ENCODE peak calls at places on chromosomes 5 and 9, in seven cellular contexts. One of them, this sample, is unnamed.

GRCh38 chr5:112931473-112931872 is 9.4 kb upstream of the REEP5 start:
- DNase-seq in cardiac fibroblast: no peak
- DNase-seq in Caco-2: no peak
- DNase-seq in HuH-7.5: no peak
- DNase-seq in effector CD8-positive, alpha-beta T cell: no peak
- DNase-seq in NCI-H1092 treated with DMSO at 0.1 percent for 48 hours: no peak
- DNase-seq in transverse colon: no peak
- DNase-seq in this sample: peak; percentile 5

GRCh38 chr9:14400658-14400995 is 86.7 kb upstream of the NFIB start:
- DNase-seq in transverse colon: peak; percentile 7
- DNase-seq in Caco-2: peak; percentile 18
- DNase-seq in effector CD8-positive, alpha-beta T cell: no peak
- DNase-seq in NCI-H1092 treated with DMSO at 0.1 percent for 48 hours: peak; percentile 80
- DNase-seq in HuH-7.5: no peak
- DNase-seq in cardiac fibroblast: peak; percentile 98
- DNase-seq in this sample: no peak

GRCh38 chr5:150398432-150399157 is 14.1 kb downstream of the CD74 start:
- DNase-seq in NCI-H1092 treated with DMSO at 0.1 percent for 48 hours: no peak
- DNase-seq in Caco-2: peak; percentile 30
- DNase-seq in effector CD8-positive, alpha-beta T cell: no peak
- DNase-seq in HuH-7.5: no peak
- DNase-seq in cardiac fibroblast: no peak
- DNase-seq in transverse colon: peak; percentile 30
- DNase-seq in this sample: no peak

GRCh38 chr5:164497665-164498064 is 992.2 kb downstream of the MAT2B start:
- DNase-seq in transverse colon: no peak
- DNase-seq in cardiac fibroblast: no peak
- DNase-seq in NCI-H1092 treated with DMSO at 0.1 percent for 48 hours: no peak
- DNase-seq in effector CD8-positive, alpha-beta T cell: no peak
- DNase-seq in HuH-7.5: no peak
- DNase-seq in Caco-2: no peak
- DNase-seq in this sample: no peak

GRCh38 chr5:116739648-116740047 is 165.0 kb upstream of the SEMA6A start:
- DNase-seq in NCI-H1092 treated with DMSO at 0.1 percent for 48 hours: no peak
- DNase-seq in effector CD8-positive, alpha-beta T cell: no peak
- DNase-seq in Caco-2: no peak
- DNase-seq in HuH-7.5: no peak
- DNase-seq in cardiac fibroblast: no peak
- DNase-seq in transverse colon: no peak
- DNase-seq in this sample: peak; percentile 21

GRCh38 chr5:83220331-83220730 is 143.0 kb downstream of the XRCC4 start:
- DNase-seq in cardiac fibroblast: no peak
- DNase-seq in NCI-H1092 treated with DMSO at 0.1 percent for 48 hours: no peak
- DNase-seq in HuH-7.5: no peak
- DNase-seq in transverse colon: no peak
- DNase-seq in Caco-2: no peak
- DNase-seq in effector CD8-positive, alpha-beta T cell: no peak
- DNase-seq in this sample: no peak

GRCh38 chr9:111037744-111038335 is 430 bp downstream of the LPAR1 start:
- DNase-seq in HuH-7.5: peak; percentile 19
- DNase-seq in cardiac fibroblast: peak; percentile 28
- DNase-seq in NCI-H1092 treated with DMSO at 0.1 percent for 48 hours: peak; percentile 24
- DNase-seq in effector CD8-positive, alpha-beta T cell: no peak
- DNase-seq in transverse colon: peak; percentile 42
- DNase-seq in Caco-2: peak; percentile 82
- DNase-seq in this sample: peak; percentile 81

GRCh38 chr5:96064905-96065304 is 103.3 kb upstream of the ELL2 start:
- DNase-seq in transverse colon: no peak
- DNase-seq in cardiac fibroblast: peak; percentile 39
- DNase-seq in effector CD8-positive, alpha-beta T cell: no peak
- DNase-seq in HuH-7.5: no peak
- DNase-seq in NCI-H1092 treated with DMSO at 0.1 percent for 48 hours: no peak
- DNase-seq in Caco-2: no peak
- DNase-seq in this sample: no peak

GRCh38 chr5:127396490-127397155 is 106.0 kb downstream of the MEGF10 start:
- DNase-seq in cardiac fibroblast: no peak
- DNase-seq in transverse colon: no peak
- DNase-seq in Caco-2: no peak
- DNase-seq in HuH-7.5: no peak
- DNase-seq in NCI-H1092 treated with DMSO at 0.1 percent for 48 hours: no peak
- DNase-seq in effector CD8-positive, alpha-beta T cell: no peak
- DNase-seq in this sample: no peak

GRCh38 chr5:6749026-6749716 is 35.9 kb downstream of the TENT4A start:
- DNase-seq in HuH-7.5: no peak
- DNase-seq in NCI-H1092 treated with DMSO at 0.1 percent for 48 hours: no peak
- DNase-seq in effector CD8-positive, alpha-beta T cell: no peak
- DNase-seq in Caco-2: no peak
- DNase-seq in transverse colon: no peak
- DNase-seq in cardiac fibroblast: no peak
- DNase-seq in this sample: no peak

GRCh38 chr5:32828492-32828891 is 117.4 kb downstream of the NPR3 start:
- DNase-seq in HuH-7.5: no peak
- DNase-seq in cardiac fibroblast: peak; percentile 47
- DNase-seq in transverse colon: no peak
- DNase-seq in NCI-H1092 treated with DMSO at 0.1 percent for 48 hours: no peak
- DNase-seq in Caco-2: no peak
- DNase-seq in effector CD8-positive, alpha-beta T cell: no peak
- DNase-seq in this sample: no peak

GRCh38 chr9:89171231-89171630 is 7.4 kb downstream of the SHC3 start:
- DNase-seq in effector CD8-positive, alpha-beta T cell: no peak
- DNase-seq in HuH-7.5: no peak
- DNase-seq in Caco-2: no peak
- DNase-seq in cardiac fibroblast: no peak
- DNase-seq in transverse colon: no peak
- DNase-seq in NCI-H1092 treated with DMSO at 0.1 percent for 48 hours: no peak
- DNase-seq in this sample: peak; percentile 23

GRCh38 chr5:73242741-73243140 is 69.7 kb downstream of the TMEM174 start:
- DNase-seq in Caco-2: no peak
- DNase-seq in cardiac fibroblast: no peak
- DNase-seq in effector CD8-positive, alpha-beta T cell: no peak
- DNase-seq in transverse colon: no peak
- DNase-seq in NCI-H1092 treated with DMSO at 0.1 percent for 48 hours: no peak
- DNase-seq in HuH-7.5: no peak
- DNase-seq in this sample: no peak

GRCh38 chr9:90025816-90026215 is 421.0 kb downstream of the GADD45G start:
- DNase-seq in Caco-2: no peak
- DNase-seq in transverse colon: no peak
- DNase-seq in NCI-H1092 treated with DMSO at 0.1 percent for 48 hours: no peak
- DNase-seq in HuH-7.5: no peak
- DNase-seq in effector CD8-positive, alpha-beta T cell: no peak
- DNase-seq in cardiac fibroblast: no peak
- DNase-seq in this sample: no peak

GRCh38 chr5:181217111-181217804 is 5.8 kb upstream of the TRIM41 start:
- DNase-seq in cardiac fibroblast: peak; percentile 62
- DNase-seq in Caco-2: peak; percentile 73
- DNase-seq in NCI-H1092 treated with DMSO at 0.1 percent for 48 hours: no peak
- DNase-seq in transverse colon: peak; percentile 55
- DNase-seq in HuH-7.5: no peak
- DNase-seq in effector CD8-positive, alpha-beta T cell: no peak
- DNase-seq in this sample: peak; percentile 68

GRCh38 chr9:75001719-75002421 is 26.2 kb downstream of the CARNMT1 start:
- DNase-seq in Caco-2: peak; percentile 36
- DNase-seq in HuH-7.5: peak; percentile 25
- DNase-seq in NCI-H1092 treated with DMSO at 0.1 percent for 48 hours: peak; percentile 71
- DNase-seq in cardiac fibroblast: peak; percentile 95
- DNase-seq in transverse colon: no peak
- DNase-seq in effector CD8-positive, alpha-beta T cell: no peak
- DNase-seq in this sample: peak; percentile 84

GRCh38 chr5:103690676-103691075 is 128.1 kb upstream of the NUDT12 start:
- DNase-seq in Caco-2: no peak
- DNase-seq in cardiac fibroblast: no peak
- DNase-seq in NCI-H1092 treated with DMSO at 0.1 percent for 48 hours: peak; percentile 16
- DNase-seq in transverse colon: no peak
- DNase-seq in effector CD8-positive, alpha-beta T cell: no peak
- DNase-seq in HuH-7.5: no peak
- DNase-seq in this sample: no peak

GRCh38 chr5:1522601-1523479 is 920 bp downstream of the LPCAT1 start:
- DNase-seq in HuH-7.5: peak; percentile 50
- DNase-seq in transverse colon: peak; percentile 7
- DNase-seq in effector CD8-positive, alpha-beta T cell: no peak
- DNase-seq in cardiac fibroblast: peak; percentile 26
- DNase-seq in Caco-2: peak; percentile 33
- DNase-seq in NCI-H1092 treated with DMSO at 0.1 percent for 48 hours: no peak
- DNase-seq in this sample: peak; percentile 42

GRCh38 chr5:107724642-107725041 is 53.9 kb upstream of the EFNA5 start:
- DNase-seq in effector CD8-positive, alpha-beta T cell: no peak
- DNase-seq in Caco-2: no peak
- DNase-seq in NCI-H1092 treated with DMSO at 0.1 percent for 48 hours: no peak
- DNase-seq in HuH-7.5: no peak
- DNase-seq in transverse colon: no peak
- DNase-seq in cardiac fibroblast: no peak
- DNase-seq in this sample: no peak

GRCh38 chr9:79572891-79573696 is 1.3 kb downstream of the TLE4 start:
- DNase-seq in HuH-7.5: peak; percentile 25
- DNase-seq in NCI-H1092 treated with DMSO at 0.1 percent for 48 hours: no peak
- DNase-seq in Caco-2: no peak
- DNase-seq in cardiac fibroblast: no peak
- DNase-seq in effector CD8-positive, alpha-beta T cell: peak; percentile 64
- DNase-seq in transverse colon: peak; percentile 53
- DNase-seq in this sample: peak; percentile 17

GRCh38 chr5:154830596-154830995 is 19.8 kb downstream of the FAXDC2 start:
- DNase-seq in effector CD8-positive, alpha-beta T cell: no peak
- DNase-seq in HuH-7.5: no peak
- DNase-seq in Caco-2: no peak
- DNase-seq in transverse colon: no peak
- DNase-seq in cardiac fibroblast: no peak
- DNase-seq in NCI-H1092 treated with DMSO at 0.1 percent for 48 hours: no peak
- DNase-seq in this sample: no peak

GRCh38 chr5:427415-428087 is 15.4 kb upstream of the EXOC3 start:
- DNase-seq in Caco-2: no peak
- DNase-seq in NCI-H1092 treated with DMSO at 0.1 percent for 48 hours: no peak
- DNase-seq in effector CD8-positive, alpha-beta T cell: no peak
- DNase-seq in HuH-7.5: no peak
- DNase-seq in cardiac fibroblast: no peak
- DNase-seq in transverse colon: no peak
- DNase-seq in this sample: no peak

GRCh38 chr9:124489222-124489621 is 18.0 kb downstream of the NR5A1 start:
- DNase-seq in transverse colon: no peak
- DNase-seq in HuH-7.5: no peak
- DNase-seq in Caco-2: no peak
- DNase-seq in cardiac fibroblast: no peak
- DNase-seq in NCI-H1092 treated with DMSO at 0.1 percent for 48 hours: no peak
- DNase-seq in effector CD8-positive, alpha-beta T cell: no peak
- DNase-seq in this sample: no peak

GRCh38 chr5:158691576-158691975 is 408.1 kb downstream of the EBF1 start:
- DNase-seq in cardiac fibroblast: no peak
- DNase-seq in Caco-2: no peak
- DNase-seq in HuH-7.5: no peak
- DNase-seq in effector CD8-positive, alpha-beta T cell: no peak
- DNase-seq in NCI-H1092 treated with DMSO at 0.1 percent for 48 hours: peak; percentile 59
- DNase-seq in transverse colon: no peak
- DNase-seq in this sample: no peak

GRCh38 chr9:37243588-37244345 is 123.4 kb downstream of the ZCCHC7 start:
- DNase-seq in transverse colon: no peak
- DNase-seq in Caco-2: no peak
- DNase-seq in HuH-7.5: no peak
- DNase-seq in effector CD8-positive, alpha-beta T cell: no peak
- DNase-seq in cardiac fibroblast: no peak
- DNase-seq in NCI-H1092 treated with DMSO at 0.1 percent for 48 hours: no peak
- DNase-seq in this sample: no peak

GRCh38 chr9:20640331-20641187 is 18.3 kb upstream of the MLLT3 start:
- DNase-seq in NCI-H1092 treated with DMSO at 0.1 percent for 48 hours: peak; percentile 38
- DNase-seq in Caco-2: no peak
- DNase-seq in HuH-7.5: no peak
- DNase-seq in cardiac fibroblast: peak; percentile 47
- DNase-seq in effector CD8-positive, alpha-beta T cell: peak; percentile 67
- DNase-seq in transverse colon: peak; percentile 80
- DNase-seq in this sample: peak; percentile 39

GRCh38 chr9:70389642-70390266 is 24.7 kb downstream of the KLF9 start:
- DNase-seq in transverse colon: no peak
- DNase-seq in HuH-7.5: no peak
- DNase-seq in effector CD8-positive, alpha-beta T cell: no peak
- DNase-seq in cardiac fibroblast: peak; percentile 65
- DNase-seq in Caco-2: no peak
- DNase-seq in NCI-H1092 treated with DMSO at 0.1 percent for 48 hours: no peak
- DNase-seq in this sample: peak; percentile 71

GRCh38 chr5:67644221-67644920 is 447.8 kb upstream of the CD180 start:
- DNase-seq in HuH-7.5: no peak
- DNase-seq in NCI-H1092 treated with DMSO at 0.1 percent for 48 hours: no peak
- DNase-seq in effector CD8-positive, alpha-beta T cell: no peak
- DNase-seq in cardiac fibroblast: no peak
- DNase-seq in transverse colon: no peak
- DNase-seq in Caco-2: no peak
- DNase-seq in this sample: no peak

GRCh38 chr5:176673651-176674583 is 26.6 kb downstream of the TSPAN17 start:
- DNase-seq in cardiac fibroblast: no peak
- DNase-seq in effector CD8-positive, alpha-beta T cell: no peak
- DNase-seq in Caco-2: no peak
- DNase-seq in HuH-7.5: no peak
- DNase-seq in NCI-H1092 treated with DMSO at 0.1 percent for 48 hours: no peak
- DNase-seq in transverse colon: no peak
- DNase-seq in this sample: no peak

GRCh38 chr9:137383453-137384115 is 39.4 kb downstream of the EXD3 start:
- DNase-seq in HuH-7.5: no peak
- DNase-seq in NCI-H1092 treated with DMSO at 0.1 percent for 48 hours: peak; percentile 20
- DNase-seq in cardiac fibroblast: no peak
- DNase-seq in transverse colon: no peak
- DNase-seq in effector CD8-positive, alpha-beta T cell: no peak
- DNase-seq in Caco-2: no peak
- DNase-seq in this sample: no peak

GRCh38 chr9:135100241-135101067 is 13.0 kb downstream of the OLFM1 start:
- DNase-seq in effector CD8-positive, alpha-beta T cell: no peak
- DNase-seq in Caco-2: no peak
- DNase-seq in cardiac fibroblast: no peak
- DNase-seq in transverse colon: no peak
- DNase-seq in HuH-7.5: no peak
- DNase-seq in NCI-H1092 treated with DMSO at 0.1 percent for 48 hours: no peak
- DNase-seq in this sample: no peak

GRCh38 chr5:92283521-92283920 is 900.4 kb upstream of the ARRDC3 start:
- DNase-seq in cardiac fibroblast: no peak
- DNase-seq in Caco-2: no peak
- DNase-seq in effector CD8-positive, alpha-beta T cell: no peak
- DNase-seq in HuH-7.5: no peak
- DNase-seq in NCI-H1092 treated with DMSO at 0.1 percent for 48 hours: no peak
- DNase-seq in transverse colon: no peak
- DNase-seq in this sample: no peak

GRCh38 chr5:54867310-54867944 is 118.0 kb downstream of the ESM1 start:
- DNase-seq in Caco-2: peak; percentile 32
- DNase-seq in HuH-7.5: no peak
- DNase-seq in cardiac fibroblast: peak; percentile 80
- DNase-seq in effector CD8-positive, alpha-beta T cell: no peak
- DNase-seq in NCI-H1092 treated with DMSO at 0.1 percent for 48 hours: peak; percentile 39
- DNase-seq in transverse colon: no peak
- DNase-seq in this sample: peak; percentile 82

GRCh38 chr5:103894882-103895281 is 332.3 kb upstream of the NUDT12 start:
- DNase-seq in transverse colon: no peak
- DNase-seq in NCI-H1092 treated with DMSO at 0.1 percent for 48 hours: no peak
- DNase-seq in cardiac fibroblast: no peak
- DNase-seq in effector CD8-positive, alpha-beta T cell: no peak
- DNase-seq in Caco-2: no peak
- DNase-seq in HuH-7.5: no peak
- DNase-seq in this sample: peak; percentile 25

GRCh38 chr9:87620727-87621322 is 105.1 kb upstream of the CTSL start:
- DNase-seq in HuH-7.5: no peak
- DNase-seq in cardiac fibroblast: no peak
- DNase-seq in transverse colon: no peak
- DNase-seq in NCI-H1092 treated with DMSO at 0.1 percent for 48 hours: peak; percentile 82
- DNase-seq in effector CD8-positive, alpha-beta T cell: no peak
- DNase-seq in Caco-2: no peak
- DNase-seq in this sample: no peak